ENCODE peak calls at places on chromosomes 4 and X, in ten cellular contexts. W is IMR-90; H is adrenal gland; M is mucosa of descending colon; C is left lung; V is psoas muscle; N is CD8-positive, alpha-beta memory T cell; U is tibial artery; R is uterus; O is cardiac muscle cell. X is an unnamed sample.
A peak's percentile ranks its signal among the peaks of the same experiment; 100 is the strongest.

GRCh38 chrX:105975382-105975781 is 63.1 kb downstream of the SERPINA7 start:
- DNase-seq in W (peak; percentile 1), H (no peak), M (no peak), C (no peak), V (no peak), N (no peak), U (no peak), R (no peak), O (peak; percentile 20), X (no peak)

GRCh38 chrX:102129473-102129872 is 4.0 kb downstream of the TCEAL2 start:
- DNase-seq in W (peak; percentile 4), H (no peak), M (no peak), C (no peak), V (no peak), N (no peak), U (no peak), R (no peak), O (no peak), X (no peak)

GRCh38 chr4:129148892-129149291 is 52.9 kb downstream of the C4orf33 start:
- DNase-seq in W (no peak), H (no peak), M (no peak), C (no peak), V (no peak), N (no peak), U (no peak), R (no peak), O (no peak), X (no peak)

GRCh38 chrX:130066975-130067615 is 43.2 kb downstream of the ELF4 start:
- DNase-seq in W (no peak), H (no peak), M (no peak), C (no peak), V (no peak), N (no peak), U (no peak), R (no peak), O (no peak), X (no peak)

GRCh38 chr4:38177792-38178665 is 217.8 kb downstream of the PTTG2 start:
- DNase-seq in W (no peak), H (no peak), M (peak; percentile 83), C (peak; percentile 89), V (peak; percentile 77), N (peak; percentile 63), U (peak; percentile 75), R (peak; percentile 78), O (no peak), X (no peak)

GRCh38 chr4:141713771-141714445 is 77.5 kb downstream of the IL15 start:
- DNase-seq in W (peak; percentile 72), H (no peak), M (no peak), C (no peak), V (no peak), N (no peak), U (no peak), R (no peak), O (no peak), X (no peak)

GRCh38 chr4:4818440-4819212 is 40.8 kb upstream of the MSX1 start:
- DNase-seq in W (no peak), H (no peak), M (no peak), C (no peak), V (no peak), N (no peak), U (no peak), R (no peak), O (no peak), X (no peak)

GRCh38 chrX:9368262-9368661 is 96.6 kb upstream of the TBL1X start:
- DNase-seq in W (no peak), H (no peak), M (no peak), C (no peak), V (no peak), N (no peak), U (no peak), R (no peak), O (no peak), X (no peak)

GRCh38 chrX:131763674-131764073 is 219.8 kb downstream of the OR13H1 start:
- DNase-seq in W (peak; percentile 85), H (peak; percentile 87), M (no peak), C (no peak), V (peak; percentile 58), N (no peak), U (no peak), R (peak; percentile 82), O (no peak), X (no peak)

GRCh38 chrX:13891367-13892146 is 74.7 kb upstream of the GPM6B start:
- DNase-seq in W (no peak), H (no peak), M (no peak), C (no peak), V (no peak), N (no peak), U (no peak), R (no peak), O (no peak), X (no peak)

GRCh38 chr4:75555294-75556164 is at the start of gene ODAPH:
- DNase-seq in W (peak; percentile 58), H (no peak), M (no peak), C (no peak), V (no peak), N (no peak), U (no peak), R (no peak), O (no peak), X (no peak)

GRCh38 chrX:124307253-124307907 is 25.1 kb upstream of the TEX13D start:
- DNase-seq in W (no peak), H (no peak), M (no peak), C (no peak), V (no peak), N (no peak), U (no peak), R (no peak), O (no peak), X (no peak)

GRCh38 chr4:56656346-56656643 is 24.8 kb downstream of the HOPX start:
- DNase-seq in W (no peak), H (peak; percentile 33), M (peak; percentile 27), C (no peak), V (peak; percentile 25), N (peak; percentile 68), U (no peak), R (no peak), O (no peak), X (no peak)

GRCh38 chr4:31146366-31146765 is 426.2 kb downstream of the PCDH7 start:
- DNase-seq in W (no peak), H (no peak), M (no peak), C (no peak), V (no peak), N (no peak), U (no peak), R (no peak), O (no peak), X (no peak)

GRCh38 chrX:69083361-69083760 is 81.9 kb downstream of the PJA1 start:
- DNase-seq in W (no peak), H (no peak), M (no peak), C (no peak), V (no peak), N (no peak), U (no peak), R (no peak), O (no peak), X (no peak)

GRCh38 chrX:108494416-108495095 is 54.9 kb downstream of the COL4A5 start:
- DNase-seq in W (peak; percentile 17), H (no peak), M (no peak), C (no peak), V (no peak), N (no peak), U (no peak), R (no peak), O (no peak), X (no peak)

GRCh38 chr4:63528592-63528991 is 880.7 kb downstream of the TECRL start:
- DNase-seq in W (no peak), H (no peak), M (no peak), C (no peak), V (no peak), N (no peak), U (no peak), R (no peak), O (no peak), X (no peak)

GRCh38 chr4:2933566-2934076 is 29.6 kb downstream of the NOP14 start:
- DNase-seq in W (no peak), H (peak; percentile 31), M (peak; percentile 60), C (no peak), V (no peak), N (no peak), U (no peak), R (no peak), O (no peak), X (no peak)

DNA sequence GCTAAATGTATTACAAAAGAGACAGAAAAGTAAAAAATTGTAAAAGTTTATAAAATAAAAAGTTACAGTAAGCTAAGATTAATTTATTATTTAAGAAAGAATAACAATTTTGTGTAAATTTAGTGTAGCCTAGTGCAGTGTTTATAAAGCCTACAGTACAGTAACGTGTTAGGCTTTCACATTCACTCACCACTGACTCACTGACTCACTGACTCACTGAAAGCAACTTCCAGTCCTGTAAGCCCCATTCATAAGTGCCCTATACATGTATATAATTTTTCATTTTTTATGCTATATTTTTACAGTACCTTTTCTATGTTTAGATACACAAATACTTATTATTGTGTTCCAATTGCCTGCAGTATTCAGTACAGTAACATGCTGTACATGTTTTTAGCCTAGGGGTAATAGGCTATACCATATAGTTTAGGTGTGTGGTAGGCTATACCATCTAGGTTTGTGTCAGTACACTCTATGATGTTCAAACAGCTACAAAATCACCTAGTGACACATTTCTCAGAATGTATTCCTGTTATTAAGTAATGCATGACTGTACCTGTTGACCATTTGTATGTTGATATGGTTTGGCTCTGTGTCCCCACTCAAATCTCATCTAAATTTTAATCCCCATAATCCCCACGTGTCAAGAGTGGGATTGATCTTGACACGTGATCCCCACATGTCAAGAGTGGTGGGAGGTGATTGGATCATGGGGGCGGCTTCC is 57.9 kb downstream of the CFAP299 start:
- DNase-seq in W (peak; percentile 94), H (no peak), M (no peak), C (no peak), V (no peak), N (no peak), U (no peak), R (no peak), O (no peak), X (peak; percentile 11)
- H3K4me3 ChIP-seq in W (no peak overlapping the region), H (no peak overlapping the region), M (no peak overlapping the region), C (no peak overlapping the region), V (no peak overlapping the region), N (no peak overlapping the region), U (no peak overlapping the region), R (no peak overlapping the region), O (no peak overlapping the region), X (no peak overlapping the region)

GRCh38 chr4:85084371-85085170 is 118.1 kb upstream of the WDFY3 start:
- DNase-seq in W (peak; percentile 75), H (peak; percentile 37), M (no peak), C (no peak), V (no peak), N (no peak), U (no peak), R (peak; percentile 15), O (peak; percentile 81), X (peak; percentile 11)
- H3K4me3 ChIP-seq in W (no peak overlapping the region), H (no peak overlapping the region), M (no peak overlapping the region), C (no peak overlapping the region), V (no peak overlapping the region), N (no peak overlapping the region), U (no peak overlapping the region), R (no peak overlapping the region), O (no peak overlapping the region), X (no peak overlapping the region)

GRCh38 chrX:70454441-70455365 is 10.1 kb downstream of the DLG3 start:
- DNase-seq in W (peak; percentile 53), H (peak; percentile 77), M (peak; percentile 91), C (peak; percentile 87), V (peak; percentile 47), N (peak; percentile 86), U (peak; percentile 78), R (peak; percentile 69), O (peak; percentile 93), X (peak; percentile 32)
- H3K4me3 ChIP-seq in W (peak overlapping the region; percentile 56), H (no peak overlapping the region), M (peak overlapping the region; percentile 24), C (peak overlapping the region; percentile 38), V (peak overlapping the region; percentile 48), N (peak overlapping the region; percentile 59), U (peak overlapping the region; percentile 63), R (peak overlapping the region; percentile 53), O (peak overlapping the region; percentile 77), X (peak overlapping the region; percentile 41)

GRCh38 chr4:37014584-37014983 is 230.0 kb upstream of the NWD2 start:
- DNase-seq in W (no peak), H (no peak), M (no peak), C (no peak), V (no peak), N (no peak), U (no peak), R (no peak), O (no peak), X (no peak)
- H3K4me3 ChIP-seq in W (no peak overlapping the region), H (no peak overlapping the region), M (no peak overlapping the region), C (no peak overlapping the region), V (no peak overlapping the region), N (no peak overlapping the region), U (no peak overlapping the region), R (no peak overlapping the region), O (no peak overlapping the region), X (no peak overlapping the region)